ENCODE peak calls at places on chromosomes 11 and 22, in five cellular contexts. One of them, this sample, is unnamed.

GRCh38 chr11:114166897-114167323 is 107.4 kb downstream of the ZBTB16 start:
- DNase-seq in left lung: no peak
- DNase-seq in mesenchymal stem cell: peak; percentile 78
- DNase-seq in HCT116: no peak
- DNase-seq in heart left ventricle: no peak
- DNase-seq in this sample: peak; percentile 98

GRCh38 chr11:41377709-41378394 is 81.6 kb downstream of the LRRC4C start:
- DNase-seq in left lung: no peak
- DNase-seq in mesenchymal stem cell: no peak
- DNase-seq in HCT116: no peak
- DNase-seq in heart left ventricle: no peak
- DNase-seq in this sample: no peak

GRCh38 chr22:45064313-45065268 is 54.8 kb upstream of the PHF21B start:
- DNase-seq in left lung: no peak
- DNase-seq in mesenchymal stem cell: peak; percentile 50
- DNase-seq in HCT116: no peak
- DNase-seq in heart left ventricle: no peak
- DNase-seq in this sample: peak; percentile 88

GRCh38 chr22:17167486-17167885 is 8.4 kb upstream of the HDHD5 start:
- DNase-seq in left lung: no peak
- DNase-seq in mesenchymal stem cell: no peak
- DNase-seq in HCT116: no peak
- DNase-seq in heart left ventricle: peak; percentile 70
- DNase-seq in this sample: no peak

GRCh38 chr11:106988151-106988806 is 30.0 kb downstream of the GUCY1A2 start:
- DNase-seq in left lung: no peak
- DNase-seq in mesenchymal stem cell: peak; percentile 84
- DNase-seq in HCT116: no peak
- DNase-seq in heart left ventricle: no peak
- DNase-seq in this sample: peak; percentile 65

GRCh38 chr11:132347156-132348090 is 977.0 kb downstream of the NTM start:
- DNase-seq in left lung: no peak
- DNase-seq in mesenchymal stem cell: no peak
- DNase-seq in HCT116: no peak
- DNase-seq in heart left ventricle: no peak
- DNase-seq in this sample: no peak

GRCh38 chr11:122076721-122077120 is 39.3 kb downstream of the BLID start:
- DNase-seq in left lung: no peak
- DNase-seq in mesenchymal stem cell: no peak
- DNase-seq in HCT116: no peak
- DNase-seq in heart left ventricle: no peak
- DNase-seq in this sample: no peak

GRCh38 chr11:64415996-64416728 is 57.2 kb downstream of the RPS6KA4 start:
- DNase-seq in left lung: no peak
- DNase-seq in mesenchymal stem cell: no peak
- DNase-seq in HCT116: no peak
- DNase-seq in heart left ventricle: no peak
- DNase-seq in this sample: no peak

GRCh38 chr11:125404811-125405481 is 91.1 kb downstream of the FEZ1 start:
- DNase-seq in left lung: peak; percentile 66
- DNase-seq in mesenchymal stem cell: peak; percentile 57
- DNase-seq in HCT116: peak; percentile 21
- DNase-seq in heart left ventricle: peak; percentile 71
- DNase-seq in this sample: peak; percentile 42

GRCh38 chr22:49975543-49976389 is 15.2 kb downstream of the PIM3 start:
- DNase-seq in left lung: peak; percentile 33
- DNase-seq in mesenchymal stem cell: no peak
- DNase-seq in HCT116: no peak
- DNase-seq in heart left ventricle: no peak
- DNase-seq in this sample: peak; percentile 24

GRCh38 chr11:17076517-17077239 is 789 bp downstream of the RPS13 start:
- DNase-seq in left lung: no peak
- DNase-seq in mesenchymal stem cell: peak; percentile 44
- DNase-seq in HCT116: no peak
- DNase-seq in heart left ventricle: no peak
- DNase-seq in this sample: peak; percentile 24

GRCh38 chr11:5117588-5117987 is 20.6 kb downstream of the OR52A5 start:
- DNase-seq in left lung: no peak
- DNase-seq in mesenchymal stem cell: no peak
- DNase-seq in HCT116: no peak
- DNase-seq in heart left ventricle: no peak
- DNase-seq in this sample: no peak

GRCh38 chr22:30411780-30412179 is 13.8 kb upstream of the MTFP1 start:
- DNase-seq in left lung: no peak
- DNase-seq in mesenchymal stem cell: no peak
- DNase-seq in HCT116: no peak
- DNase-seq in heart left ventricle: no peak
- DNase-seq in this sample: no peak

GRCh38 chr22:17981497-17981896 is 42.9 kb downstream of the MICAL3 start:
- DNase-seq in left lung: no peak
- DNase-seq in mesenchymal stem cell: no peak
- DNase-seq in HCT116: no peak
- DNase-seq in heart left ventricle: no peak
- DNase-seq in this sample: no peak

GRCh38 chr11:27254744-27255446 is 108.1 kb downstream of the CCDC34 start:
- DNase-seq in left lung: no peak
- DNase-seq in mesenchymal stem cell: no peak
- DNase-seq in HCT116: no peak
- DNase-seq in heart left ventricle: no peak
- DNase-seq in this sample: peak; percentile 5

GRCh38 chr11:115384236-115384635 is 120.0 kb downstream of the CADM1 start:
- DNase-seq in left lung: no peak
- DNase-seq in mesenchymal stem cell: no peak
- DNase-seq in HCT116: no peak
- DNase-seq in heart left ventricle: no peak
- DNase-seq in this sample: no peak

GRCh38 chr11:73426184-73426845 is 50.1 kb downstream of the RELT start:
- DNase-seq in left lung: no peak
- DNase-seq in mesenchymal stem cell: peak; percentile 61
- DNase-seq in HCT116: no peak
- DNase-seq in heart left ventricle: no peak
- DNase-seq in this sample: peak; percentile 26

GRCh38 chr11:112885744-112886706 is 75.2 kb upstream of the NCAM1 start:
- DNase-seq in left lung: no peak
- DNase-seq in mesenchymal stem cell: no peak
- DNase-seq in HCT116: no peak
- DNase-seq in heart left ventricle: no peak
- DNase-seq in this sample: no peak

GRCh38 chr11:12502950-12503579 is 125.7 kb downstream of the PARVA start:
- DNase-seq in left lung: no peak
- DNase-seq in mesenchymal stem cell: peak; percentile 68
- DNase-seq in HCT116: no peak
- DNase-seq in heart left ventricle: no peak
- DNase-seq in this sample: peak; percentile 72

GRCh38 chr11:111376453-111376871 is 2.6 kb downstream of the POU2AF1 start:
- DNase-seq in left lung: no peak
- DNase-seq in mesenchymal stem cell: no peak
- DNase-seq in HCT116: no peak
- DNase-seq in heart left ventricle: no peak
- DNase-seq in this sample: no peak

GRCh38 chr11:6617315-6617781 is 1.9 kb downstream of the TPP1 start:
- DNase-seq in left lung: no peak
- DNase-seq in mesenchymal stem cell: peak; percentile 89
- DNase-seq in HCT116: no peak
- DNase-seq in heart left ventricle: no peak
- DNase-seq in this sample: no peak

GRCh38 chr11:94776351-94777321 is 8.5 kb downstream of the AMOTL1 start:
- DNase-seq in left lung: no peak
- DNase-seq in mesenchymal stem cell: peak; percentile 68
- DNase-seq in HCT116: no peak
- DNase-seq in heart left ventricle: no peak
- DNase-seq in this sample: peak; percentile 82

DNA sequence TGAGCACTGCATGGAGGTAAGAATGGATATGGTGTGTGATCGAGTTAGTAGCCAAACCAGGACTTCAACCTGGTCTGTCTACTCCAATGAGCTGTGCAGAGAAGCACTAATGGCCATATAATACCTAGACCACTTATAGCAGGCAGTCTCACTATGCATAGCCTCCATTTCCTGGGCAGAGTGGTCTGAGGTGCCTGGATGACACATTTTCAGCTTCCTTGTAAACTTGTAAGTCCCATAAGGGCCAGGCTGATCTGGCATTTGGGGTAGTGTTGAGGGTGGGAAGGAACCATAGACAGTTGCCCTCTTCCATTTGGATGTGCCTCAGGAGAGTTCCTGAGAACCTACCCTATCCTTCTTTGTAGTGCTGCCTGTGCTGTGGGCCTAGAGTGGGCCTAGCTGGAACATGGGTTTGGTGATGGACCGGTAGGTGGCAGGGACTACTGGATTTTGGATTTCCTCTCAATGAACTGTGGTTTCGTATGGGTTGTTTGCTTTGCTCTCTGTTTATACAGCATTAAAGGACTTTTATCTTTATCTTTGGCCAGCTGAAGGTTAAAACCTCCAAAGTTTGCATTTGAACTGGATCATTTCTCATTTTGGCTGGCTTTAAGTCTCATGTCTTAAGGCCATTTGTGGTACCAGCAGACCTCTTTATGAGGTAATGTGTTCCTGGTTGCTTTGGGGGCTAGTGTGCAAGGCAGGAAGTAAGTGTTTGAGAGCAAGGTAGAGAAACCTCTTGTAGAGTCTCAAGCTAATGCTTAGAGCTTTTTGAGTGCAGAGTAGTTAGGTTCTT is 86.9 kb downstream of the STIM1 start:
- DNase-seq in left lung: no peak
- DNase-seq in mesenchymal stem cell: no peak
- DNase-seq in HCT116: no peak
- DNase-seq in heart left ventricle: no peak
- DNase-seq in this sample: no peak
- H3K4me1 ChIP-seq in left lung: peaks cover 21% of the 10 kb centered on the region
- H3K4me1 ChIP-seq in mesenchymal stem cell: peaks cover 8% of the 10 kb centered on the region
- H3K4me1 ChIP-seq in HCT116: no peaks in the 10 kb centered on the region
- H3K4me1 ChIP-seq in heart left ventricle: peaks cover 76% of the 10 kb centered on the region
- H3K4me1 ChIP-seq in this sample: peaks cover 10% of the 10 kb centered on the region

DNA sequence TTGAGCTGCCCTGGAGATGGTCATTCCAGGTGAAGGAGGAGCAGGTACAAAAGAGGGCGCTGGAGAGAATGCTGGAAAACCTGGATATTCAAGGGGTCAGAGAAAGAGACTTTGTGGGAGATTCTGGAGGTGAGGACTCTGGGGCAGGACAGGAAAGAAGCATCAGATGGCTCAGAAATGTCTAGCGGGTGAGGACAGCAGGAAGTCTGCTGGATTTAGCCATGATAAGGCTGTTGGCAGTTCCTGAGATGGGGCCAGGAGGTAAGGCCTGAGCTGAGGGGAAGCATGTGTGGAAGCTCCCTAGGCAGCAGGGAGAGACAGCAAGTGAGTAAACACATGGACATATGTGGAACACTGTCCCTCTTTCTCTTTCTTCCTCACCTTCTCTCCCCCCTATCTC is 1.5 kb downstream of the UPB1 start:
- DNase-seq in left lung: no peak
- DNase-seq in mesenchymal stem cell: no peak
- DNase-seq in HCT116: no peak
- DNase-seq in heart left ventricle: no peak
- DNase-seq in this sample: no peak
- H3K4me1 ChIP-seq in left lung: no peaks in the 10 kb centered on the region
- H3K4me1 ChIP-seq in mesenchymal stem cell: peaks cover 18% of the 10 kb centered on the region
- H3K4me1 ChIP-seq in HCT116: no peaks in the 10 kb centered on the region
- H3K4me1 ChIP-seq in heart left ventricle: peaks cover 4% of the 10 kb centered on the region
- H3K4me1 ChIP-seq in this sample: no peaks in the 10 kb centered on the region

DNA sequence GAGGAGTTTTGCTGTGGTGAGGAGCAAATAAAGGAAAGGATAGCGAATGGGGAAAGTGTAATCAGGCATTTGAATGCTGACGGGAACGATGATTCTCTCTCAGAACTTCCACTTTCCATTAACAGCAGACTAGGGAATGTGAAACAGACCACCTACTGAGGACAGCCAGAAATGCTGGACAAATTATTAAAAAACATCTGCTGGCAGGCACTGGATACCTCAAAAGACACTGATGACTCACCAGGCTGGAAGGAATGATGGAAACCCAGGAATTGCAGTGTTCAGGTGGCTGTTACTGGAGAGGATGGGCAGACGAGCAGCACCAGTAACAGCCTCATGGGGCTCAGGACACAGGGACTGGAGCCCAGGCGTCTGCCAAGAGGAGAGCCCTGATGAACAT is 33.4 kb downstream of the PLA2G6 start:
- DNase-seq in left lung: no peak
- DNase-seq in mesenchymal stem cell: peak; percentile 69
- DNase-seq in HCT116: peak; percentile 39
- DNase-seq in heart left ventricle: no peak
- DNase-seq in this sample: peak; percentile 85
- H3K4me1 ChIP-seq in left lung: no peaks in the 10 kb centered on the region
- H3K4me1 ChIP-seq in mesenchymal stem cell: peaks cover 16% of the 10 kb centered on the region
- H3K4me1 ChIP-seq in HCT116: peaks cover 35% of the 10 kb centered on the region
- H3K4me1 ChIP-seq in heart left ventricle: no peaks in the 10 kb centered on the region
- H3K4me1 ChIP-seq in this sample: peaks cover 2% of the 10 kb centered on the region

GRCh38 chr11:67586568-67587250 is 3.1 kb downstream of the GSTP1 start:
- DNase-seq in left lung: no peak
- DNase-seq in mesenchymal stem cell: no peak
- DNase-seq in HCT116: no peak
- DNase-seq in heart left ventricle: no peak
- DNase-seq in this sample: no peak
- H3K4me1 ChIP-seq in left lung: peaks cover 12% of the 10 kb centered on the region
- H3K4me1 ChIP-seq in mesenchymal stem cell: peaks cover 29% of the 10 kb centered on the region
- H3K4me1 ChIP-seq in HCT116: peaks cover 17% of the 10 kb centered on the region
- H3K4me1 ChIP-seq in heart left ventricle: peaks cover 9% of the 10 kb centered on the region
- H3K4me1 ChIP-seq in this sample: peaks cover 5% of the 10 kb centered on the region

This sample was measured in fibroblast of lung.